ENCODE peak calls at places on chromosomes 7 and 10, in four cellular contexts. U, Q, S and N are unnamed samples.

GRCh38 chr7:130240240-130240639 is 26.4 kb upstream of the CPA2 start:
- DNase-seq in U (no peak), Q (no peak), S (no peak), N (no peak)

GRCh38 chr7:70372768-70373241 is 759.1 kb upstream of the GALNT17 start:
- DNase-seq in Q (no peak), U (no peak), S (no peak), N (no peak)

GRCh38 chr7:101869026-101869900 is 51.8 kb downstream of the CUX1 start:
- DNase-seq in Q (no peak), U (no peak), S (no peak), N (no peak)

GRCh38 chr7:21926448-21926847 is 19.3 kb downstream of the CDCA7L start:
- DNase-seq in Q (no peak), S (no peak), U (no peak), N (no peak)

GRCh38 chr7:14195896-14196295 is 206.4 kb upstream of the ETV1 start:
- DNase-seq in U (no peak), Q (peak; percentile 2), S (no peak), N (no peak)

GRCh38 chr10:52077796-52078195 is 236.3 kb upstream of the DKK1 start:
- DNase-seq in S (no peak), U (no peak), Q (no peak), N (no peak)

GRCh38 chr7:150980663-150981062 is 2.5 kb upstream of the KCNH2 start:
- DNase-seq in U (no peak), S (no peak), Q (no peak), N (no peak)

GRCh38 chr10:132506711-132507466 is 30.7 kb upstream of the INPP5A start:
- DNase-seq in U (peak; percentile 82), Q (peak; percentile 67), S (no peak), N (no peak)

GRCh38 chr10:49000437-49001398 is 61.1 kb upstream of the LRRC18 start:
- DNase-seq in Q (no peak), U (no peak), S (no peak), N (no peak)

GRCh38 chr7:131007439-131008330 is 273.7 kb upstream of the KLF14 start:
- DNase-seq in Q (peak; percentile 73), S (peak; percentile 88), U (no peak), N (no peak)

GRCh38 chr7:88845091-88845490 is 49.6 kb upstream of the TEX47 start:
- DNase-seq in S (no peak), U (no peak), Q (no peak), N (no peak)

GRCh38 chr7:106947244-106947728 is 82.2 kb downstream of the PIK3CG start:
- DNase-seq in U (no peak), S (peak; percentile 22), Q (peak; percentile 57), N (peak; percentile 21)

GRCh38 chr10:114766470-114766869 is 55.1 kb upstream of the FHIP2A start:
- DNase-seq in S (no peak), U (no peak), Q (no peak), N (no peak)

GRCh38 chr7:146655928-146656797 is 539.6 kb downstream of the CNTNAP2 start:
- DNase-seq in U (no peak), S (no peak), Q (peak; percentile 1), N (no peak)

GRCh38 chr10:118585234-118585633 is 10.2 kb downstream of the PRLHR start:
- DNase-seq in S (no peak), Q (peak; percentile 34), U (no peak), N (no peak)

GRCh38 chr10:80528185-80528700 is 9.5 kb upstream of the SH2D4B start:
- DNase-seq in Q (no peak), U (no peak), S (no peak), N (no peak)

GRCh38 chr10:67883710-67884312 is 645 bp upstream of the SIRT1 start:
- DNase-seq in Q (no peak), U (no peak), S (peak; percentile 30), N (no peak)

GRCh38 chr10:44619975-44620374 is 235.1 kb upstream of the CXCL12 start:
- DNase-seq in Q (peak; percentile 30), U (no peak), S (no peak), N (no peak)
- H3K4me3 ChIP-seq in Q (no peak overlapping the region), U (no peak overlapping the region), S (no peak overlapping the region), N (no peak overlapping the region)

GRCh38 chr10:2477154-2477553 is 590.2 kb upstream of the PFKP start:
- DNase-seq in U (no peak), Q (no peak), S (no peak), N (no peak)
- TF ChIP-seq CTCF in U (no peak), Q (no peak), S (no peak), N (no peak)

GRCh38 chr7:23474098-23474828 is 4.0 kb upstream of the IGF2BP3 start:
- DNase-seq in Q (peak; percentile 94), U (peak; percentile 35), S (no peak), N (peak; percentile 91)
- H3K4me3 ChIP-seq in Q (peak overlapping the region; percentile 82), U (peak overlapping the region; percentile 7), S (peak overlapping the region; percentile 98), N (peak overlapping the region; percentile 72)

DNA sequence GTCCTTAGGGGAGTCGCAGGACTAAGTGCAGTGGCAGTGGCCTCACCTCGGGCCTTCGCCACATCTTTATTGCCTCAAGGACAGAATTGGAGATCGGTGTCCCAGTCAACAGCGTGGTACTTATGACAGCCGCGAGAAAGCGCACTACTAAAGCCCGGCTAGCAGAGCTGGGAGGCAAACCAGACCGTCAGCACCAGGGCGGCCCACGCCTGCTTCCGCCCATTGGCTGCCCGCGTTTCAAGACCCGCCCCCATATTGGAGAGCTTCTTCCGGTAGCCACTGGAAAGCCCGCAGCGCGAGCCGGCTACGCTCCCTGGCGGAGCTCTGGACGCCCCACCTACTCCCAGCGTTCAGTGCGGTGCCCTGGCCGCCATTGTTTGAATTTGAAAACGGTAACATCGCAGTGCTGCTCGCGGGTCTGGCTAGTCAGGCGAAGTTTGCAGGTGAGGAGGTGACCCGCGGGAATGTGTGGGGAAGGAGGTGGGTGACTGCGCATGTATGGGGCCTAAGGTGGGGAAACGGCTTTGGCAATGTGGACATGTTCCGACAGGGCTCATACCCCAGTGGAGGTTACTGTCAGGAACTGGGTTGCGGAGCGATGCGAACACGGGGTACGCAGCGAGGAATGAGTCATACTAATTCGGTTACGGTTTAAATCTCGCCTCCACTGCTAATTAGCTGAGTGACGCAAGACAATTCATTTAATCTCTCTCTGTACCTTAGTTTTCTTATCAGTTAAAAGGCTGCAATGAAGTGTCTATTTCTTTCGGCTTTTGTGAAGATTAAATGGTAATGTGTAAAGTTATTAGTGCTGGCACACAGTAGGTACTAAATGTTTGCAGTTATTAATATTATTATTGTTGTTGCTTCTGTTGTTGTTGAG is at the start of gene KIF20B:
- DNase-seq in Q (peak; percentile 97), S (peak; percentile 87), U (peak; percentile 93), N (peak; percentile 95)
- TF ChIP-seq CTCF in Q (peak; percentile 22), S (peak; percentile 53), U (peak; percentile 60), N (no peak)

GRCh38 chr10:19918800-19919199 is 102.6 kb downstream of the PLXDC2 start:
- DNase-seq in S (no peak), Q (peak; percentile 75), U (no peak), N (no peak)

GRCh38 chr10:19922236-19922963 is 106.2 kb downstream of the PLXDC2 start:
- DNase-seq in Q (peak; percentile 91), U (no peak), S (no peak), N (no peak)

GRCh38 chr10:19920075-19920726 is 104.0 kb downstream of the PLXDC2 start:
- DNase-seq in U (no peak), S (no peak), Q (no peak), N (no peak)

GRCh38 chr10:19925064-19925463 is 108.8 kb downstream of the PLXDC2 start:
- DNase-seq in S (no peak), Q (no peak), U (no peak), N (no peak)

GRCh38 chr10:19921300-19922140 is 105.3 kb downstream of the PLXDC2 start:
- DNase-seq in S (no peak), U (no peak), Q (peak; percentile 94), N (no peak)
- H3K4me3 ChIP-seq in S (no peak overlapping the region), U (no peak overlapping the region), Q (no peak overlapping the region), N (no peak overlapping the region)

GRCh38 chr10:4677296-4678021 is 148.5 kb upstream of the AKR1E2 start:
- DNase-seq in U (no peak), S (peak; percentile 84), Q (peak; percentile 80), N (no peak)
- TF ChIP-seq CTCF in U (no peak), S (no peak), Q (no peak), N (no peak)

GRCh38 chr10:79282388-79282787 is 64.9 kb upstream of the PPIF start:
- DNase-seq in S (no peak), Q (no peak), U (no peak), N (no peak)

GRCh38 chr10:79284158-79284871 is 63.0 kb upstream of the PPIF start:
- DNase-seq in S (no peak), Q (no peak), U (no peak), N (no peak)

GRCh38 chr10:79287973-79288715 is 59.1 kb upstream of the PPIF start:
- DNase-seq in S (no peak), Q (no peak), U (no peak), N (no peak)

GRCh38 chr10:79286318-79286951 is 60.8 kb upstream of the PPIF start:
- DNase-seq in Q (peak; percentile 35), S (no peak), U (no peak), N (peak; percentile 90)

GRCh38 chr10:79285315-79286185 is 61.7 kb upstream of the PPIF start:
- DNase-seq in U (no peak), Q (no peak), S (no peak), N (peak; percentile 85)
- H3K4me3 ChIP-seq in U (no peak overlapping the region), Q (no peak overlapping the region), S (no peak overlapping the region), N (peak overlapping the region; percentile 39)